ENCODE peak calls at places on chromosomes 12 and 14, in five cellular contexts. C is activated T-cell treated with anti-CD3 and anti-CD28 coated beads, Interleukin-2, amount 50 U/mL, for 48 hours; I is mesothelial cell of epicardium; N is left ventricle myocardium inferior; B is stimulated activated CD4-positive, alpha-beta T cell treated with anti-CD3 and anti-CD28 coated beads, Interleukin-1b, Interleukin-23, amount 100 ng/mL, for 1 hour. P is an unnamed sample.
A peak's percentile ranks its signal among the peaks of the same experiment; 100 is the strongest.

GRCh38 chr12:85865905-85866304 is 8.2 kb upstream of the NTS start:
- DNase-seq in I (no peak), C (no peak), N (peak; percentile 22), B (no peak), P (no peak)

GRCh38 chr12:76080729-76081415 is 3.6 kb downstream of the NAP1L1 start:
- DNase-seq in I (no peak), B (no peak), N (no peak), C (no peak), P (peak; percentile 45)

GRCh38 chr14:58465425-58465824 is 37.9 kb downstream of the KIAA0586 start:
- DNase-seq in C (no peak), I (no peak), B (no peak), N (no peak), P (no peak)

GRCh38 chr12:47155457-47156166 is 75.9 kb upstream of the AMIGO2 start:
- DNase-seq in B (no peak), N (no peak), C (no peak), I (no peak), P (peak; percentile 50)

GRCh38 chr12:53617700-53618099 is 8.5 kb downstream of the ATF7 start:
- DNase-seq in B (no peak), N (no peak), C (no peak), I (no peak), P (no peak)

GRCh38 chr12:42237853-42238239 is 202 bp downstream of the YAF2 start:
- DNase-seq in N (no peak), B (no peak), C (no peak), I (no peak), P (no peak)

GRCh38 chr12:106301241-106301610 is 1.3 kb upstream of the TCP11L2 start:
- DNase-seq in B (no peak), C (no peak), N (no peak), I (no peak), P (no peak)

GRCh38 chr14:65184032-65184764 is 81.9 kb upstream of the MAX start:
- DNase-seq in B (no peak), N (no peak), C (no peak), I (no peak), P (peak; percentile 46)

GRCh38 chr12:100733817-100734593 is 60.6 kb upstream of the ANO4 start:
- DNase-seq in I (no peak), B (no peak), C (no peak), N (no peak), P (no peak)

GRCh38 chr12:116113398-116114130 is 163.9 kb downstream of the MED13L start:
- DNase-seq in N (no peak), B (no peak), C (no peak), I (no peak), P (no peak)

GRCh38 chr14:49861581-49861922 is 9.0 kb upstream of the NEMF start:
- DNase-seq in C (peak; percentile 79), N (peak; percentile 48), B (no peak), I (no peak), P (peak; percentile 31)

GRCh38 chr12:104957388-104958008 is 592 bp downstream of the SLC41A2 start:
- DNase-seq in B (no peak), C (peak; percentile 45), I (no peak), N (peak; percentile 18), P (peak; percentile 7)

GRCh38 chr12:67714648-67715047 is 66.1 kb downstream of the DYRK2 start:
- DNase-seq in B (no peak), I (no peak), C (no peak), N (no peak), P (peak; percentile 49)

GRCh38 chr14:104367811-104368750 is 211.5 kb upstream of the C14orf180 start:
- DNase-seq in I (no peak), N (no peak), C (no peak), B (no peak), P (no peak)

GRCh38 chr12:39937119-39937518 is 168.8 kb downstream of the SLC2A13 start:
- DNase-seq in I (no peak), B (no peak), C (no peak), N (no peak), P (no peak)

GRCh38 chr12:50419112-50419909 is 18.6 kb downstream of the LARP4 start:
- DNase-seq in C (no peak), I (no peak), N (no peak), B (no peak), P (no peak)

GRCh38 chr12:1855241-1855640 is 34.9 kb downstream of the LRTM2 start:
- DNase-seq in N (no peak), C (no peak), B (no peak), I (no peak), P (no peak)

GRCh38 chr12:132400011-132400641 is 70.7 kb upstream of the GALNT9 start:
- DNase-seq in B (no peak), N (peak; percentile 7), I (no peak), C (no peak), P (no peak)

GRCh38 chr14:94644102-94644535 is 31.9 kb downstream of the SERPINA3 start:
- DNase-seq in C (no peak), B (no peak), I (no peak), N (no peak), P (no peak)

GRCh38 chr12:96774501-96775256 is 132.4 kb upstream of the NEDD1 start:
- DNase-seq in B (no peak), C (no peak), N (no peak), I (no peak), P (no peak)

GRCh38 chr14:104873380-104874055 is 8.4 kb downstream of the CEP170B start:
- DNase-seq in N (no peak), I (peak; percentile 18), B (no peak), C (no peak), P (peak; percentile 0)

GRCh38 chr14:67622675-67623074 is 3.0 kb downstream of the ARG2 start:
- DNase-seq in N (no peak), I (no peak), C (no peak), B (no peak), P (peak; percentile 72)

GRCh38 chr12:112408621-112409020 is 784 bp downstream of the RPL6 start:
- DNase-seq in I (no peak), N (no peak), C (no peak), B (no peak), P (no peak)

GRCh38 chr14:100048786-100049185 is 16.4 kb upstream of the EVL start:
- DNase-seq in I (no peak), N (no peak), C (peak; percentile 41), B (no peak), P (no peak)

GRCh38 chr14:22099942-22100763 is 426.5 kb upstream of the OR4E1 start:
- DNase-seq in I (no peak), B (peak; percentile 20), N (peak; percentile 64), C (peak; percentile 49), P (peak; percentile 62)

GRCh38 chr14:29913550-29913949 is 14.1 kb downstream of the PRKD1 start:
- DNase-seq in N (no peak), B (no peak), I (no peak), C (no peak), P (no peak)

GRCh38 chr14:39621223-39621622 is 189.0 kb upstream of the FBXO33 start:
- DNase-seq in I (no peak), N (no peak), B (no peak), C (no peak), P (no peak)

GRCh38 chr12:130933269-130933995 is 20.3 kb upstream of the ADGRD1 start:
- DNase-seq in C (no peak), I (no peak), N (no peak), B (no peak), P (no peak)

GRCh38 chr12:47079894-47080724 is at the start of gene AMIGO2:
- DNase-seq in I (no peak), N (peak; percentile 51), C (peak; percentile 65), B (peak; percentile 18), P (peak; percentile 84)

GRCh38 chr14:30362369-30363218 is 196.4 kb upstream of the G2E3 start:
- DNase-seq in C (no peak), N (no peak), I (no peak), B (no peak), P (no peak)

GRCh38 chr12:117105902-117106301 is 6.7 kb upstream of the TESC start:
- DNase-seq in C (peak; percentile 33), I (no peak), B (no peak), N (no peak), P (no peak)

GRCh38 chr14:32933943-32934890 is 4.5 kb upstream of the NPAS3 start:
- DNase-seq in C (no peak), B (no peak), N (no peak), I (peak; percentile 25), P (peak; percentile 7)

P was measured in NCI-H226.